ENCODE peak calls at places on chromosomes 16 and 17, in seven cellular contexts. One of them, this sample, is unnamed.

GRCh38 chr17:8163978-8164814 is 1.4 kb upstream of the VAMP2 start:
- DNase-seq in fibroblast of the aortic adventitia: peak
- DNase-seq in upper lobe of right lung: peak
- DNase-seq in NCI-H69: peak
- DNase-seq in CD8-positive, alpha-beta T cell: peak
- DNase-seq in HCEC 1CT: peak
- DNase-seq in COR-L47: peak
- DNase-seq in this sample: no peak

GRCh38 chr17:83090424-83091256 is 11.2 kb downstream of the METRNL start:
- DNase-seq in fibroblast of the aortic adventitia: no peak
- DNase-seq in upper lobe of right lung: no peak
- DNase-seq in COR-L47: no peak
- DNase-seq in NCI-H69: no peak
- DNase-seq in HCEC 1CT: no peak
- DNase-seq in CD8-positive, alpha-beta T cell: no peak
- DNase-seq in this sample: no peak

GRCh38 chr17:30796016-30796415 is 28.5 kb downstream of the CRLF3 start:
- DNase-seq in COR-L47: no peak
- DNase-seq in fibroblast of the aortic adventitia: no peak
- DNase-seq in CD8-positive, alpha-beta T cell: no peak
- DNase-seq in HCEC 1CT: no peak
- DNase-seq in upper lobe of right lung: no peak
- DNase-seq in NCI-H69: no peak
- DNase-seq in this sample: no peak

GRCh38 chr17:18020971-18021370 is 18.0 kb downstream of the ATPAF2 start:
- DNase-seq in fibroblast of the aortic adventitia: no peak
- DNase-seq in upper lobe of right lung: no peak
- DNase-seq in NCI-H69: no peak
- DNase-seq in HCEC 1CT: no peak
- DNase-seq in CD8-positive, alpha-beta T cell: no peak
- DNase-seq in COR-L47: no peak
- DNase-seq in this sample: no peak

GRCh38 chr16:89602273-89602951 is 11.0 kb upstream of the DPEP1 start:
- DNase-seq in CD8-positive, alpha-beta T cell: peak
- DNase-seq in NCI-H69: peak
- DNase-seq in COR-L47: peak
- DNase-seq in upper lobe of right lung: no peak
- DNase-seq in fibroblast of the aortic adventitia: peak
- DNase-seq in HCEC 1CT: peak
- DNase-seq in this sample: peak

GRCh38 chr16:17369441-17369951 is 101.3 kb downstream of the XYLT1 start:
- DNase-seq in fibroblast of the aortic adventitia: no peak
- DNase-seq in COR-L47: no peak
- DNase-seq in CD8-positive, alpha-beta T cell: peak
- DNase-seq in HCEC 1CT: no peak
- DNase-seq in upper lobe of right lung: peak
- DNase-seq in NCI-H69: no peak
- DNase-seq in this sample: no peak

GRCh38 chr17:14306602-14307001 is 5.7 kb downstream of the HS3ST3B1 start:
- DNase-seq in NCI-H69: no peak
- DNase-seq in COR-L47: no peak
- DNase-seq in HCEC 1CT: no peak
- DNase-seq in fibroblast of the aortic adventitia: peak
- DNase-seq in upper lobe of right lung: no peak
- DNase-seq in CD8-positive, alpha-beta T cell: no peak
- DNase-seq in this sample: no peak

GRCh38 chr16:47477680-47478079 is 16.5 kb downstream of the PHKB start:
- DNase-seq in HCEC 1CT: peak
- DNase-seq in CD8-positive, alpha-beta T cell: no peak
- DNase-seq in NCI-H69: no peak
- DNase-seq in COR-L47: no peak
- DNase-seq in upper lobe of right lung: no peak
- DNase-seq in fibroblast of the aortic adventitia: no peak
- DNase-seq in this sample: no peak

GRCh38 chr16:1460602-1461138 is 14.2 kb downstream of the CLCN7 start:
- DNase-seq in fibroblast of the aortic adventitia: no peak
- DNase-seq in upper lobe of right lung: peak
- DNase-seq in CD8-positive, alpha-beta T cell: no peak
- DNase-seq in NCI-H69: no peak
- DNase-seq in HCEC 1CT: no peak
- DNase-seq in COR-L47: no peak
- DNase-seq in this sample: no peak

GRCh38 chr17:77068915-77069314 is 71.9 kb upstream of the SEC14L1 start:
- DNase-seq in fibroblast of the aortic adventitia: no peak
- DNase-seq in NCI-H69: no peak
- DNase-seq in HCEC 1CT: no peak
- DNase-seq in CD8-positive, alpha-beta T cell: no peak
- DNase-seq in COR-L47: no peak
- DNase-seq in upper lobe of right lung: no peak
- DNase-seq in this sample: no peak

GRCh38 chr17:83193336-83194188 is 114.2 kb downstream of the METRNL start:
- DNase-seq in fibroblast of the aortic adventitia: no peak
- DNase-seq in COR-L47: no peak
- DNase-seq in upper lobe of right lung: peak
- DNase-seq in HCEC 1CT: no peak
- DNase-seq in NCI-H69: no peak
- DNase-seq in CD8-positive, alpha-beta T cell: no peak
- DNase-seq in this sample: no peak

GRCh38 chr16:52435573-52435972 is 111.4 kb downstream of the TOX3 start:
- DNase-seq in COR-L47: peak
- DNase-seq in HCEC 1CT: no peak
- DNase-seq in fibroblast of the aortic adventitia: no peak
- DNase-seq in NCI-H69: peak
- DNase-seq in upper lobe of right lung: no peak
- DNase-seq in CD8-positive, alpha-beta T cell: no peak
- DNase-seq in this sample: no peak

GRCh38 chr16:22926105-22926751 is 112.3 kb downstream of the HS3ST2 start:
- DNase-seq in COR-L47: no peak
- DNase-seq in fibroblast of the aortic adventitia: no peak
- DNase-seq in NCI-H69: no peak
- DNase-seq in upper lobe of right lung: no peak
- DNase-seq in HCEC 1CT: no peak
- DNase-seq in CD8-positive, alpha-beta T cell: no peak
- DNase-seq in this sample: no peak

GRCh38 chr16:19135201-19135838 is 21.6 kb downstream of the ITPRIPL2 start:
- DNase-seq in NCI-H69: peak
- DNase-seq in CD8-positive, alpha-beta T cell: no peak
- DNase-seq in COR-L47: no peak
- DNase-seq in upper lobe of right lung: no peak
- DNase-seq in HCEC 1CT: no peak
- DNase-seq in fibroblast of the aortic adventitia: no peak
- DNase-seq in this sample: no peak

GRCh38 chr16:30503403-30504296 is 22.7 kb downstream of the ZNF768 start:
- DNase-seq in fibroblast of the aortic adventitia: no peak
- DNase-seq in COR-L47: no peak
- DNase-seq in CD8-positive, alpha-beta T cell: no peak
- DNase-seq in HCEC 1CT: no peak
- DNase-seq in NCI-H69: no peak
- DNase-seq in upper lobe of right lung: no peak
- DNase-seq in this sample: no peak

GRCh38 chr17:79214940-79215604 is 140.4 kb downstream of the ENGASE start:
- DNase-seq in HCEC 1CT: no peak
- DNase-seq in NCI-H69: peak
- DNase-seq in COR-L47: peak
- DNase-seq in upper lobe of right lung: no peak
- DNase-seq in CD8-positive, alpha-beta T cell: no peak
- DNase-seq in fibroblast of the aortic adventitia: no peak
- DNase-seq in this sample: no peak

GRCh38 chr16:21946889-21947635 is 6.1 kb upstream of the UQCRC2 start:
- DNase-seq in HCEC 1CT: no peak
- DNase-seq in CD8-positive, alpha-beta T cell: no peak
- DNase-seq in upper lobe of right lung: no peak
- DNase-seq in COR-L47: no peak
- DNase-seq in NCI-H69: no peak
- DNase-seq in fibroblast of the aortic adventitia: no peak
- DNase-seq in this sample: no peak

GRCh38 chr16:87344931-87345631 is 27.9 kb upstream of the C16orf95 start:
- DNase-seq in HCEC 1CT: no peak
- DNase-seq in NCI-H69: peak
- DNase-seq in CD8-positive, alpha-beta T cell: peak
- DNase-seq in COR-L47: no peak
- DNase-seq in upper lobe of right lung: peak
- DNase-seq in fibroblast of the aortic adventitia: peak
- DNase-seq in this sample: no peak

GRCh38 chr17:50055055-50055425 is 870 bp upstream of the ITGA3 start:
- DNase-seq in upper lobe of right lung: peak
- DNase-seq in fibroblast of the aortic adventitia: no peak
- DNase-seq in NCI-H69: peak
- DNase-seq in COR-L47: peak
- DNase-seq in CD8-positive, alpha-beta T cell: peak
- DNase-seq in HCEC 1CT: no peak
- DNase-seq in this sample: no peak

GRCh38 chr17:43734376-43734775 is 24.2 kb downstream of the SOST start:
- DNase-seq in NCI-H69: no peak
- DNase-seq in HCEC 1CT: peak
- DNase-seq in fibroblast of the aortic adventitia: peak
- DNase-seq in CD8-positive, alpha-beta T cell: no peak
- DNase-seq in COR-L47: no peak
- DNase-seq in upper lobe of right lung: no peak
- DNase-seq in this sample: peak

GRCh38 chr16:48538746-48539484 is 71.1 kb downstream of the N4BP1 start:
- DNase-seq in fibroblast of the aortic adventitia: no peak
- DNase-seq in NCI-H69: no peak
- DNase-seq in COR-L47: no peak
- DNase-seq in upper lobe of right lung: no peak
- DNase-seq in CD8-positive, alpha-beta T cell: no peak
- DNase-seq in HCEC 1CT: no peak
- DNase-seq in this sample: no peak

GRCh38 chr17:28494445-28495188 is 11.5 kb upstream of the FOXN1 start:
- DNase-seq in upper lobe of right lung: peak
- DNase-seq in HCEC 1CT: peak
- DNase-seq in NCI-H69: peak
- DNase-seq in CD8-positive, alpha-beta T cell: peak
- DNase-seq in fibroblast of the aortic adventitia: peak
- DNase-seq in COR-L47: peak
- DNase-seq in this sample: peak

GRCh38 chr16:88537864-88538263 is 32.3 kb upstream of the ZC3H18 start:
- DNase-seq in HCEC 1CT: no peak
- DNase-seq in NCI-H69: no peak
- DNase-seq in COR-L47: no peak
- DNase-seq in fibroblast of the aortic adventitia: no peak
- DNase-seq in upper lobe of right lung: no peak
- DNase-seq in CD8-positive, alpha-beta T cell: no peak
- DNase-seq in this sample: no peak

GRCh38 chr17:47270946-47271705 is 17.5 kb downstream of the ITGB3 start:
- DNase-seq in upper lobe of right lung: no peak
- DNase-seq in COR-L47: no peak
- DNase-seq in NCI-H69: no peak
- DNase-seq in fibroblast of the aortic adventitia: no peak
- DNase-seq in HCEC 1CT: no peak
- DNase-seq in CD8-positive, alpha-beta T cell: no peak
- DNase-seq in this sample: no peak

GRCh38 chr16:84832488-84833141 is 12.8 kb downstream of the CRISPLD2 start:
- DNase-seq in NCI-H69: no peak
- DNase-seq in upper lobe of right lung: peak
- DNase-seq in fibroblast of the aortic adventitia: peak
- DNase-seq in CD8-positive, alpha-beta T cell: no peak
- DNase-seq in COR-L47: no peak
- DNase-seq in HCEC 1CT: peak
- DNase-seq in this sample: peak